ENCODE peak calls at places on chromosomes 12 and 14, in ten cellular contexts. One of them, this sample, is unnamed.
A peak's percentile ranks its signal among the peaks of the same experiment; 100 is the strongest.

GRCh38 chr12:122089080-122089479 is 10.5 kb downstream of the MLXIP start:
- DNase-seq in glutamatergic neuron: no peak
- DNase-seq in CD4-positive, alpha-beta T cell: no peak
- DNase-seq in GM23248: no peak
- DNase-seq in iris pigment epithelial cell: no peak
- DNase-seq in G401: no peak
- DNase-seq in nephron progenitor cell: no peak
- DNase-seq in RPMI8226: no peak
- DNase-seq in posterior cingulate gyrus: no peak
- DNase-seq in endodermal cell: no peak
- DNase-seq in this sample: no peak

GRCh38 chr14:51087024-51087423 is 7.9 kb downstream of the TRIM9 start:
- DNase-seq in glutamatergic neuron: no peak
- DNase-seq in CD4-positive, alpha-beta T cell: no peak
- DNase-seq in GM23248: no peak
- DNase-seq in iris pigment epithelial cell: no peak
- DNase-seq in G401: no peak
- DNase-seq in nephron progenitor cell: no peak
- DNase-seq in RPMI8226: peak; percentile 86
- DNase-seq in posterior cingulate gyrus: no peak
- DNase-seq in endodermal cell: no peak
- DNase-seq in this sample: no peak

GRCh38 chr14:105092912-105093425 is 27.7 kb upstream of the GPR132 start:
- DNase-seq in glutamatergic neuron: no peak
- DNase-seq in CD4-positive, alpha-beta T cell: peak; percentile 68
- DNase-seq in GM23248: peak; percentile 82
- DNase-seq in iris pigment epithelial cell: peak; percentile 65
- DNase-seq in G401: peak; percentile 41
- DNase-seq in nephron progenitor cell: peak; percentile 72
- DNase-seq in RPMI8226: peak; percentile 37
- DNase-seq in posterior cingulate gyrus: peak; percentile 91
- DNase-seq in endodermal cell: peak; percentile 68
- DNase-seq in this sample: peak; percentile 38

GRCh38 chr14:63677891-63678379 is 36.3 kb upstream of the WDR89 start:
- DNase-seq in glutamatergic neuron: no peak
- DNase-seq in CD4-positive, alpha-beta T cell: no peak
- DNase-seq in GM23248: peak; percentile 63
- DNase-seq in iris pigment epithelial cell: peak; percentile 81
- DNase-seq in G401: peak; percentile 26
- DNase-seq in nephron progenitor cell: no peak
- DNase-seq in RPMI8226: no peak
- DNase-seq in posterior cingulate gyrus: no peak
- DNase-seq in endodermal cell: no peak
- DNase-seq in this sample: no peak

GRCh38 chr14:25622752-25623151 is 572.8 kb upstream of the STXBP6 start:
- DNase-seq in glutamatergic neuron: no peak
- DNase-seq in CD4-positive, alpha-beta T cell: no peak
- DNase-seq in GM23248: no peak
- DNase-seq in iris pigment epithelial cell: no peak
- DNase-seq in G401: no peak
- DNase-seq in nephron progenitor cell: no peak
- DNase-seq in RPMI8226: no peak
- DNase-seq in posterior cingulate gyrus: no peak
- DNase-seq in endodermal cell: no peak
- DNase-seq in this sample: no peak

GRCh38 chr12:82099216-82099615 is 259.0 kb downstream of the CCDC59 start:
- DNase-seq in glutamatergic neuron: no peak
- DNase-seq in CD4-positive, alpha-beta T cell: no peak
- DNase-seq in GM23248: no peak
- DNase-seq in iris pigment epithelial cell: no peak
- DNase-seq in G401: no peak
- DNase-seq in nephron progenitor cell: no peak
- DNase-seq in RPMI8226: no peak
- DNase-seq in posterior cingulate gyrus: no peak
- DNase-seq in endodermal cell: no peak
- DNase-seq in this sample: no peak

GRCh38 chr14:51884086-51884927 is 23.9 kb downstream of the GNG2 start:
- DNase-seq in glutamatergic neuron: no peak
- DNase-seq in CD4-positive, alpha-beta T cell: no peak
- DNase-seq in GM23248: no peak
- DNase-seq in iris pigment epithelial cell: peak; percentile 96
- DNase-seq in G401: no peak
- DNase-seq in nephron progenitor cell: no peak
- DNase-seq in RPMI8226: no peak
- DNase-seq in posterior cingulate gyrus: no peak
- DNase-seq in endodermal cell: no peak
- DNase-seq in this sample: no peak

GRCh38 chr12:78359530-78359929 is 505.0 kb upstream of the SYT1 start:
- DNase-seq in glutamatergic neuron: no peak
- DNase-seq in CD4-positive, alpha-beta T cell: no peak
- DNase-seq in GM23248: peak; percentile 78
- DNase-seq in iris pigment epithelial cell: peak; percentile 36
- DNase-seq in G401: peak; percentile 94
- DNase-seq in nephron progenitor cell: no peak
- DNase-seq in RPMI8226: no peak
- DNase-seq in posterior cingulate gyrus: no peak
- DNase-seq in endodermal cell: no peak
- DNase-seq in this sample: no peak

GRCh38 chr14:49512147-49512551 is 74.0 kb downstream of the RPS29 start:
- DNase-seq in glutamatergic neuron: no peak
- DNase-seq in CD4-positive, alpha-beta T cell: no peak
- DNase-seq in GM23248: peak; percentile 92
- DNase-seq in iris pigment epithelial cell: peak; percentile 40
- DNase-seq in G401: no peak
- DNase-seq in nephron progenitor cell: no peak
- DNase-seq in RPMI8226: no peak
- DNase-seq in posterior cingulate gyrus: no peak
- DNase-seq in endodermal cell: no peak
- DNase-seq in this sample: no peak

GRCh38 chr14:36268957-36269734 is 51.3 kb downstream of the MBIP start:
- DNase-seq in glutamatergic neuron: no peak
- DNase-seq in CD4-positive, alpha-beta T cell: no peak
- DNase-seq in GM23248: no peak
- DNase-seq in iris pigment epithelial cell: no peak
- DNase-seq in G401: no peak
- DNase-seq in nephron progenitor cell: no peak
- DNase-seq in RPMI8226: no peak
- DNase-seq in posterior cingulate gyrus: peak; percentile 67
- DNase-seq in endodermal cell: peak; percentile 81
- DNase-seq in this sample: no peak

GRCh38 chr12:127667131-127667685 is 599.8 kb upstream of the TMEM132C start:
- DNase-seq in glutamatergic neuron: no peak
- DNase-seq in CD4-positive, alpha-beta T cell: no peak
- DNase-seq in GM23248: no peak
- DNase-seq in iris pigment epithelial cell: no peak
- DNase-seq in G401: no peak
- DNase-seq in nephron progenitor cell: no peak
- DNase-seq in RPMI8226: no peak
- DNase-seq in posterior cingulate gyrus: no peak
- DNase-seq in endodermal cell: no peak
- DNase-seq in this sample: no peak

GRCh38 chr12:18683603-18684002 is 54.2 kb downstream of the PLCZ1 start:
- DNase-seq in glutamatergic neuron: no peak
- DNase-seq in CD4-positive, alpha-beta T cell: no peak
- DNase-seq in GM23248: peak; percentile 78
- DNase-seq in iris pigment epithelial cell: peak; percentile 28
- DNase-seq in G401: no peak
- DNase-seq in nephron progenitor cell: no peak
- DNase-seq in RPMI8226: no peak
- DNase-seq in posterior cingulate gyrus: no peak
- DNase-seq in endodermal cell: no peak
- DNase-seq in this sample: no peak

GRCh38 chr12:99529966-99530365 is 117.6 kb upstream of the GARIN6 start:
- DNase-seq in glutamatergic neuron: no peak
- DNase-seq in CD4-positive, alpha-beta T cell: no peak
- DNase-seq in GM23248: peak; percentile 24
- DNase-seq in iris pigment epithelial cell: peak; percentile 27
- DNase-seq in G401: no peak
- DNase-seq in nephron progenitor cell: no peak
- DNase-seq in RPMI8226: no peak
- DNase-seq in posterior cingulate gyrus: no peak
- DNase-seq in endodermal cell: no peak
- DNase-seq in this sample: no peak

GRCh38 chr14:102221026-102221425 is 81.3 kb downstream of the WDR20 start:
- DNase-seq in glutamatergic neuron: no peak
- DNase-seq in CD4-positive, alpha-beta T cell: no peak
- DNase-seq in GM23248: peak; percentile 73
- DNase-seq in iris pigment epithelial cell: peak; percentile 49
- DNase-seq in G401: no peak
- DNase-seq in nephron progenitor cell: no peak
- DNase-seq in RPMI8226: no peak
- DNase-seq in posterior cingulate gyrus: no peak
- DNase-seq in endodermal cell: peak; percentile 88
- DNase-seq in this sample: no peak

GRCh38 chr12:21353948-21354347 is 18.8 kb upstream of the IAPP start:
- DNase-seq in glutamatergic neuron: no peak
- DNase-seq in CD4-positive, alpha-beta T cell: no peak
- DNase-seq in GM23248: no peak
- DNase-seq in iris pigment epithelial cell: no peak
- DNase-seq in G401: no peak
- DNase-seq in nephron progenitor cell: no peak
- DNase-seq in RPMI8226: no peak
- DNase-seq in posterior cingulate gyrus: no peak
- DNase-seq in endodermal cell: no peak
- DNase-seq in this sample: no peak

GRCh38 chr12:46959484-46959883 is 119.9 kb upstream of the PCED1B start:
- DNase-seq in glutamatergic neuron: no peak
- DNase-seq in CD4-positive, alpha-beta T cell: no peak
- DNase-seq in GM23248: peak; percentile 95
- DNase-seq in iris pigment epithelial cell: peak; percentile 85
- DNase-seq in G401: no peak
- DNase-seq in nephron progenitor cell: no peak
- DNase-seq in RPMI8226: no peak
- DNase-seq in posterior cingulate gyrus: no peak
- DNase-seq in endodermal cell: no peak
- DNase-seq in this sample: no peak

GRCh38 chr12:118183711-118184110 is 47.8 kb downstream of the PEBP1 start:
- DNase-seq in glutamatergic neuron: no peak
- DNase-seq in CD4-positive, alpha-beta T cell: no peak
- DNase-seq in GM23248: peak; percentile 36
- DNase-seq in iris pigment epithelial cell: no peak
- DNase-seq in G401: peak; percentile 17
- DNase-seq in nephron progenitor cell: no peak
- DNase-seq in RPMI8226: no peak
- DNase-seq in posterior cingulate gyrus: no peak
- DNase-seq in endodermal cell: no peak
- DNase-seq in this sample: no peak

GRCh38 chr14:100830681-100831080 is 4.8 kb downstream of the MEG3 start:
- DNase-seq in glutamatergic neuron: no peak
- DNase-seq in CD4-positive, alpha-beta T cell: no peak
- DNase-seq in GM23248: no peak
- DNase-seq in iris pigment epithelial cell: no peak
- DNase-seq in G401: no peak
- DNase-seq in nephron progenitor cell: no peak
- DNase-seq in RPMI8226: no peak
- DNase-seq in posterior cingulate gyrus: no peak
- DNase-seq in endodermal cell: peak; percentile 70
- DNase-seq in this sample: no peak

This sample was measured in effector CD8-positive, alpha-beta T cell.